ENCODE peak calls at places on chromosomes 1 and 21, in nine cellular contexts. One of them, this sample, is unnamed. For H3K27me3, the result is how much of the 10 kb centered on the place peaks cover.

GRCh38 chr1:116232989-116233514 is 121.9 kb downstream of the MAB21L3 start:
- DNase-seq in tibial nerve: no peak
- DNase-seq in kidney epithelial cell: no peak
- DNase-seq in HCT116: no peak
- DNase-seq in sigmoid colon: no peak
- DNase-seq in heart left ventricle: no peak
- DNase-seq in ovary: no peak
- DNase-seq in K562: no peak
- DNase-seq in GM23338: no peak
- DNase-seq in this sample: no peak

GRCh38 chr1:30412241-30413110 is 310.9 kb downstream of the MATN1 start:
- DNase-seq in tibial nerve: no peak
- DNase-seq in kidney epithelial cell: peak
- DNase-seq in HCT116: no peak
- DNase-seq in sigmoid colon: peak
- DNase-seq in heart left ventricle: peak
- DNase-seq in ovary: peak
- DNase-seq in K562: no peak
- DNase-seq in GM23338: no peak
- DNase-seq in this sample: no peak

GRCh38 chr1:29501227-29501976 is 265.1 kb downstream of the PTPRU start:
- DNase-seq in tibial nerve: no peak
- DNase-seq in kidney epithelial cell: no peak
- DNase-seq in HCT116: no peak
- DNase-seq in sigmoid colon: no peak
- DNase-seq in heart left ventricle: no peak
- DNase-seq in ovary: no peak
- DNase-seq in K562: no peak
- DNase-seq in GM23338: peak
- DNase-seq in this sample: no peak

GRCh38 chr1:15153184-15153841 is at the start of gene TMEM51:
- DNase-seq in tibial nerve: no peak
- DNase-seq in kidney epithelial cell: no peak
- DNase-seq in HCT116: no peak
- DNase-seq in sigmoid colon: peak
- DNase-seq in heart left ventricle: peak
- DNase-seq in ovary: peak
- DNase-seq in K562: peak
- DNase-seq in GM23338: peak
- DNase-seq in this sample: peak

GRCh38 chr21:31141389-31142021 is 103.2 kb upstream of the KRTAP19-8 start:
- DNase-seq in tibial nerve: no peak
- DNase-seq in kidney epithelial cell: peak
- DNase-seq in HCT116: no peak
- DNase-seq in sigmoid colon: no peak
- DNase-seq in heart left ventricle: no peak
- DNase-seq in ovary: no peak
- DNase-seq in K562: no peak
- DNase-seq in GM23338: no peak
- DNase-seq in this sample: no peak

GRCh38 chr1:55071477-55071876 is 32.1 kb downstream of the PCSK9 start:
- DNase-seq in tibial nerve: no peak
- DNase-seq in kidney epithelial cell: no peak
- DNase-seq in HCT116: no peak
- DNase-seq in sigmoid colon: no peak
- DNase-seq in heart left ventricle: no peak
- DNase-seq in ovary: no peak
- DNase-seq in K562: peak
- DNase-seq in GM23338: peak
- DNase-seq in this sample: no peak

GRCh38 chr21:15732290-15732995 is 2.7 kb downstream of the USP25 start:
- DNase-seq in tibial nerve: no peak
- DNase-seq in kidney epithelial cell: peak
- DNase-seq in HCT116: no peak
- DNase-seq in sigmoid colon: no peak
- DNase-seq in heart left ventricle: no peak
- DNase-seq in ovary: no peak
- DNase-seq in K562: no peak
- DNase-seq in GM23338: no peak
- DNase-seq in this sample: no peak

GRCh38 chr1:113674591-113674990 is 84.7 kb downstream of the PHTF1 start:
- DNase-seq in tibial nerve: no peak
- DNase-seq in kidney epithelial cell: no peak
- DNase-seq in HCT116: no peak
- DNase-seq in sigmoid colon: no peak
- DNase-seq in heart left ventricle: no peak
- DNase-seq in ovary: no peak
- DNase-seq in K562: no peak
- DNase-seq in GM23338: no peak
- DNase-seq in this sample: no peak

GRCh38 chr1:228308085-228308601 is 98.5 kb downstream of the TRIM11 start:
- DNase-seq in tibial nerve: no peak
- DNase-seq in kidney epithelial cell: no peak
- DNase-seq in HCT116: no peak
- DNase-seq in sigmoid colon: peak
- DNase-seq in heart left ventricle: peak
- DNase-seq in ovary: no peak
- DNase-seq in K562: no peak
- DNase-seq in GM23338: no peak
- DNase-seq in this sample: no peak

GRCh38 chr1:110053557-110054428 is 16.7 kb downstream of the ALX3 start:
- DNase-seq in tibial nerve: peak
- DNase-seq in kidney epithelial cell: no peak
- DNase-seq in HCT116: no peak
- DNase-seq in sigmoid colon: peak
- DNase-seq in heart left ventricle: peak
- DNase-seq in ovary: peak
- DNase-seq in K562: peak
- DNase-seq in GM23338: peak
- DNase-seq in this sample: peak

GRCh38 chr21:35352066-35352770 is 303.1 kb upstream of the RUNX1 start:
- DNase-seq in tibial nerve: no peak
- DNase-seq in kidney epithelial cell: peak
- DNase-seq in HCT116: no peak
- DNase-seq in sigmoid colon: no peak
- DNase-seq in heart left ventricle: no peak
- DNase-seq in ovary: no peak
- DNase-seq in K562: no peak
- DNase-seq in GM23338: no peak
- DNase-seq in this sample: no peak

GRCh38 chr1:170598618-170599017 is 65.3 kb upstream of the PRRX1 start:
- DNase-seq in tibial nerve: no peak
- DNase-seq in kidney epithelial cell: no peak
- DNase-seq in HCT116: no peak
- DNase-seq in sigmoid colon: no peak
- DNase-seq in heart left ventricle: no peak
- DNase-seq in ovary: no peak
- DNase-seq in K562: no peak
- DNase-seq in GM23338: no peak
- DNase-seq in this sample: no peak

GRCh38 chr1:247054992-247055415 is 23.6 kb downstream of the ZNF670 start:
- DNase-seq in tibial nerve: no peak
- DNase-seq in kidney epithelial cell: no peak
- DNase-seq in HCT116: no peak
- DNase-seq in sigmoid colon: no peak
- DNase-seq in heart left ventricle: no peak
- DNase-seq in ovary: no peak
- DNase-seq in K562: no peak
- DNase-seq in GM23338: no peak
- DNase-seq in this sample: no peak

GRCh38 chr1:96416111-96416595 is 305.4 kb upstream of the PTBP2 start:
- DNase-seq in tibial nerve: no peak
- DNase-seq in kidney epithelial cell: peak
- DNase-seq in HCT116: no peak
- DNase-seq in sigmoid colon: peak
- DNase-seq in heart left ventricle: no peak
- DNase-seq in ovary: no peak
- DNase-seq in K562: no peak
- DNase-seq in GM23338: no peak
- DNase-seq in this sample: peak

GRCh38 chr1:216310776-216311175 is 112.5 kb downstream of the USH2A start:
- DNase-seq in tibial nerve: no peak
- DNase-seq in kidney epithelial cell: no peak
- DNase-seq in HCT116: no peak
- DNase-seq in sigmoid colon: no peak
- DNase-seq in heart left ventricle: no peak
- DNase-seq in ovary: no peak
- DNase-seq in K562: no peak
- DNase-seq in GM23338: peak
- DNase-seq in this sample: peak

GRCh38 chr1:23343246-23344110 is 606 bp downstream of the HNRNPR start:
- DNase-seq in tibial nerve: no peak
- DNase-seq in kidney epithelial cell: peak
- DNase-seq in HCT116: no peak
- DNase-seq in sigmoid colon: peak
- DNase-seq in heart left ventricle: no peak
- DNase-seq in ovary: peak
- DNase-seq in K562: no peak
- DNase-seq in GM23338: peak
- DNase-seq in this sample: no peak

GRCh38 chr1:213982814-213983588 is 4.8 kb upstream of the PROX1 start:
- DNase-seq in tibial nerve: no peak
- DNase-seq in kidney epithelial cell: no peak
- DNase-seq in HCT116: no peak
- DNase-seq in sigmoid colon: no peak
- DNase-seq in heart left ventricle: no peak
- DNase-seq in ovary: peak
- DNase-seq in K562: no peak
- DNase-seq in GM23338: peak
- DNase-seq in this sample: peak

GRCh38 chr1:159900086-159900680 is at the start of gene CFAP45:
- DNase-seq in tibial nerve: peak
- DNase-seq in kidney epithelial cell: no peak
- DNase-seq in HCT116: peak
- DNase-seq in sigmoid colon: peak
- DNase-seq in heart left ventricle: peak
- DNase-seq in ovary: peak
- DNase-seq in K562: peak
- DNase-seq in GM23338: peak
- DNase-seq in this sample: peak

DNA sequence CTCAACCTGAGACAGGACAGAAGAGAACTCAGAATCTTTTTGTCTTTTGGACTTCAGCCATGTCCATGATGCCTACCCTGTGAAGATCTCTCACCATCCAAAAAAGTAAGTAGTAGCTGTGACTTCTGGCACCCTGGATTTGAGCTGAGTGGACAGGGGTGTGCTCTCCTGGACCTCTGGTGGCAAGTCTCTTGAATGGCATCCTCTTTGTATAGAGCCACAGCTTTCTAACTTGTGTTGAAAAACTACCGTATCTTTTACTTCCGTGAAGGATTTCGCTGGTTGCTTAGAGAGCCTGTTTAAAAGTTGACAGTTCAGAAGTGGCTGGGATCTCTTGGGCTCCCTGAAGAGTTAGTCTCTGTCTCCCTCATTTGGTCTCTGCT is 1.8 kb downstream of the MFN2 start:
- DNase-seq in tibial nerve: no peak
- DNase-seq in kidney epithelial cell: no peak
- DNase-seq in HCT116: peak
- DNase-seq in sigmoid colon: no peak
- DNase-seq in heart left ventricle: no peak
- DNase-seq in ovary: no peak
- DNase-seq in K562: no peak
- DNase-seq in GM23338: peak
- DNase-seq in this sample: no peak
- TF ChIP-seq CTCF in tibial nerve: peak
- TF ChIP-seq CTCF in kidney epithelial cell: no peak
- TF ChIP-seq CTCF in HCT116: no peak
- TF ChIP-seq CTCF in sigmoid colon: no peak
- TF ChIP-seq CTCF in heart left ventricle: no peak
- TF ChIP-seq CTCF in ovary: no peak
- TF ChIP-seq CTCF in K562: no peak
- TF ChIP-seq CTCF in GM23338: no peak
- TF ChIP-seq CTCF in this sample: peak

GRCh38 chr1:114755006-114755936 is 2.5 kb downstream of the CSDE1 start:
- DNase-seq in tibial nerve: no peak
- DNase-seq in kidney epithelial cell: no peak
- DNase-seq in HCT116: no peak
- DNase-seq in sigmoid colon: no peak
- DNase-seq in heart left ventricle: no peak
- DNase-seq in ovary: no peak
- DNase-seq in K562: no peak
- DNase-seq in GM23338: no peak
- DNase-seq in this sample: no peak
- H3K4me3 ChIP-seq in tibial nerve: peak
- H3K4me3 ChIP-seq in kidney epithelial cell: peak
- H3K4me3 ChIP-seq in HCT116: no peak
- H3K4me3 ChIP-seq in sigmoid colon: no peak
- H3K4me3 ChIP-seq in heart left ventricle: peak
- H3K4me3 ChIP-seq in ovary: no peak
- H3K4me3 ChIP-seq in K562: peak
- H3K4me3 ChIP-seq in GM23338: peak
- H3K4me3 ChIP-seq in this sample: peak

DNA sequence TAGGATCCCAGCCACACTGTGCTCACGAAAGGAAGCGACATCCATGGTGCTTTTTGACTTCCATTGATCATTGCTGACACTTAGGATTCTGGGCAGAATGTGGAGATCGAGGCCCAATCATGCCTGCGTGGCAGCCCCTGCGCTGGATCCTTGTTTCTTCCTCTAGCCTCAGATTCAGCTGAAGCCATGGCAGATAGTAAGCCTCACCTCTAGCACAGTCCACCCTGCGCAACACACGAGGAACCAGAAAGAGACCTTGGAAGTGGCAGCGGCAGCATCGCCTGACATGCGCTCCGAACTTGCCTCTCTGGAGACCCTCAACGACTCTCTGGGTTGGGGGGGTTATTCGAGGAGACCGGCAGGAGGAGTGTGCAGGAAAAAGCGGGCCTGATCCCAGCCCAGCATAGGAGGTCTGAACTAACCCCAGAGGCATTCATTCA is 10.6 kb downstream of the HLX start:
- DNase-seq in tibial nerve: no peak
- DNase-seq in kidney epithelial cell: no peak
- DNase-seq in HCT116: no peak
- DNase-seq in sigmoid colon: no peak
- DNase-seq in heart left ventricle: no peak
- DNase-seq in ovary: no peak
- DNase-seq in K562: no peak
- DNase-seq in GM23338: no peak
- DNase-seq in this sample: no peak
- H3K27me3 ChIP-seq in tibial nerve: under half
- H3K27me3 ChIP-seq in kidney epithelial cell: half or more
- H3K27me3 ChIP-seq in HCT116: under half
- H3K27me3 ChIP-seq in sigmoid colon: under half
- H3K27me3 ChIP-seq in heart left ventricle: half or more
- H3K27me3 ChIP-seq in ovary: under half
- H3K27me3 ChIP-seq in K562: half or more
- H3K27me3 ChIP-seq in GM23338: half or more
- H3K27me3 ChIP-seq in this sample: under half

DNA sequence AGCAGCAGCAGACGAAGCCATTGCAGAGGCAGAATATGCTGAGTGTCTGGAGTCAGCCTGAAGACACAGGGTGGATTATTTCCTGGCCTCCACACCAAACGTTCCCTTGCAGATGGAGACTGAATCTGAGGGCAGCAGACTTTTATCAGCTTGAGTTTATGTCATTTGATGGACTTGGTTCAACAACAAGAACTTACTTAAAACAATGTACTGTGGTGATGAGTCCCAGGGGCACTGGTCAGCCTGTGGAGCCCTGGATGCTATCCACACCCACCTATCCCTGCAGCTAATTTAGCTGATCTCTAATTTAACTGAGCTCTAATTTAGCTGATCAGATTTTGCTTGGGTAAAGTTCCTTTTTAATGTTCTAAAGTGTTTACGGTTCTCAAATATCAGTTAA is 17.0 kb upstream of the MPZL1 start:
- DNase-seq in tibial nerve: no peak
- DNase-seq in kidney epithelial cell: no peak
- DNase-seq in HCT116: no peak
- DNase-seq in sigmoid colon: peak
- DNase-seq in heart left ventricle: no peak
- DNase-seq in ovary: no peak
- DNase-seq in K562: no peak
- DNase-seq in GM23338: no peak
- DNase-seq in this sample: no peak
- TF ChIP-seq CTCF in tibial nerve: no peak
- TF ChIP-seq CTCF in kidney epithelial cell: no peak
- TF ChIP-seq CTCF in HCT116: no peak
- TF ChIP-seq CTCF in sigmoid colon: no peak
- TF ChIP-seq CTCF in heart left ventricle: no peak
- TF ChIP-seq CTCF in ovary: no peak
- TF ChIP-seq CTCF in K562: no peak
- TF ChIP-seq CTCF in GM23338: no peak
- TF ChIP-seq CTCF in this sample: no peak

This sample was measured in BE2C.